ENCODE peak calls at places on chromosomes 6 and 20, in five cellular contexts. V is hippocampal formation, S is activated gamma-delta T cell treated with Interleukin-2 at 50 U/mL for 16 hours, O is ACHN, U is HS-27A. K is an unnamed sample.

GRCh38 chr20:5626603-5627002 is 123.6 kb upstream of the SHLD1 start:
- DNase-seq in V (no peak), S (no peak), O (no peak), U (no peak), K (no peak)

GRCh38 chr20:58610811-58611210 is 40.3 kb upstream of the STX16 start:
- DNase-seq in V (no peak), S (no peak), O (no peak), U (no peak), K (no peak)

GRCh38 chr20:6140947-6141346 is 18.1 kb upstream of the FERMT1 start:
- DNase-seq in V (no peak), S (no peak), O (peak; percentile 7), U (no peak), K (peak; percentile 15)

GRCh38 chr20:15310361-15310760 is 972.9 kb upstream of the FLRT3 start:
- DNase-seq in V (no peak), S (no peak), O (no peak), U (no peak), K (no peak)

GRCh38 chr6:44564906-44565524 is 177.5 kb downstream of the CDC5L start:
- DNase-seq in V (no peak), S (no peak), O (no peak), U (no peak), K (no peak)

GRCh38 chr6:41426888-41427641 is 91.7 kb downstream of the NCR2 start:
- DNase-seq in V (no peak), S (no peak), O (no peak), U (no peak), K (no peak)

GRCh38 chr6:116111552-116112528 is 11.2 kb downstream of the NT5DC1 start:
- DNase-seq in V (no peak), S (no peak), O (peak; percentile 50), U (no peak), K (no peak)

GRCh38 chr20:8151371-8151770 is 19.3 kb downstream of the PLCB1 start:
- DNase-seq in V (no peak), S (peak; percentile 3), O (no peak), U (no peak), K (no peak)

GRCh38 chr6:156948807-156949206 is 171.6 kb downstream of the ARID1B start:
- DNase-seq in V (no peak), S (no peak), O (peak; percentile 77), U (peak; percentile 43), K (peak; percentile 23)

K was measured in HTR-8/SVneo.